ENCODE peak calls at places on chromosome 4, in six cellular contexts. J is fibroblast of mammary gland; B is CD8-positive, alpha-beta T cell; T is fibroblast of lung; F is GM20000; X is H9. G is an unnamed sample.
A peak's percentile ranks its signal among the peaks of the same experiment; 100 is the strongest.

GRCh38 chr4:111943796-111944203 is 201.5 kb upstream of the FAM241A start:
- DNase-seq in X (peak; percentile 72), F (peak; percentile 50), J (peak; percentile 59), B (no peak), T (peak; percentile 40), G (peak; percentile 69)

GRCh38 chr4:117334451-117335188 is 249.2 kb upstream of the TRAM1L1 start:
- DNase-seq in J (no peak), X (no peak), B (no peak), T (no peak), F (no peak), G (no peak)

GRCh38 chr4:29536745-29537144 is 1183.4 kb upstream of the PCDH7 start:
- DNase-seq in F (no peak), T (no peak), X (no peak), B (no peak), J (no peak), G (no peak)

GRCh38 chr4:83040269-83040668 is 5.3 kb downstream of the COPS4 start:
- DNase-seq in J (no peak), F (no peak), B (no peak), X (no peak), T (no peak), G (no peak)

GRCh38 chr4:139560396-139561084 is 4.5 kb upstream of the SETD7 start:
- DNase-seq in J (no peak), F (peak; percentile 41), X (peak; percentile 66), T (no peak), B (no peak), G (no peak)

GRCh38 chr4:13289391-13289790 is 194.7 kb downstream of the RAB28 start:
- DNase-seq in F (no peak), X (no peak), B (no peak), T (peak; percentile 36), J (peak; percentile 34), G (peak; percentile 59)

GRCh38 chr4:24793219-24794005 is 2.0 kb upstream of the SOD3 start:
- DNase-seq in T (no peak), B (no peak), X (no peak), J (peak; percentile 27), F (no peak), G (peak; percentile 55)

GRCh38 chr4:168208957-168209614 is 109.5 kb downstream of the DDX60 start:
- DNase-seq in T (no peak), B (no peak), X (no peak), J (no peak), F (no peak), G (no peak)

GRCh38 chr4:25448379-25449109 is 71.5 kb downstream of the ANAPC4 start:
- DNase-seq in B (no peak), T (no peak), J (no peak), X (peak; percentile 44), F (no peak), G (peak; percentile 74)

GRCh38 chr4:102574317-102574716 is 73.2 kb downstream of the NFKB1 start:
- DNase-seq in X (no peak), T (peak; percentile 47), F (no peak), J (peak; percentile 23), B (no peak), G (no peak)

GRCh38 chr4:15361529-15361928 is 66.3 kb upstream of the C1QTNF7 start:
- DNase-seq in X (no peak), J (no peak), T (no peak), F (no peak), B (no peak), G (no peak)

GRCh38 chr4:179607003-179607402 is 2164.8 kb upstream of the AGA start:
- DNase-seq in F (no peak), B (no peak), T (no peak), J (no peak), X (no peak), G (no peak)

GRCh38 chr4:185758807-185759206 is 53.2 kb downstream of the SORBS2 start:
- DNase-seq in B (no peak), F (no peak), T (no peak), J (no peak), X (no peak), G (no peak)

GRCh38 chr4:168480991-168481588 is 798 bp upstream of the DDX60L start:
- DNase-seq in B (peak; percentile 61), X (no peak), T (peak; percentile 72), J (peak; percentile 84), F (peak; percentile 25), G (peak; percentile 90)

GRCh38 chr4:161952382-161952781 is 211.4 kb downstream of the FSTL5 start:
- DNase-seq in B (no peak), X (no peak), J (no peak), F (no peak), T (no peak), G (no peak)

GRCh38 chr4:75490155-75490554 is 24.0 kb downstream of the RCHY1 start:
- DNase-seq in J (peak; percentile 56), F (no peak), B (no peak), X (no peak), T (peak; percentile 75), G (peak; percentile 46)
- TF ChIP-seq CTCF in J (peak; percentile 31), F (no peak), B (no peak), X (no peak), T (no peak), G (no peak)

GRCh38 chr4:115780268-115780667 is 666.8 kb upstream of the NDST4 start:
- DNase-seq in X (no peak), B (no peak), F (no peak), T (no peak), J (no peak), G (no peak)
- TF ChIP-seq CTCF in X (peak; percentile 33), B (no peak), F (no peak), T (no peak), J (no peak), G (no peak)

DNA sequence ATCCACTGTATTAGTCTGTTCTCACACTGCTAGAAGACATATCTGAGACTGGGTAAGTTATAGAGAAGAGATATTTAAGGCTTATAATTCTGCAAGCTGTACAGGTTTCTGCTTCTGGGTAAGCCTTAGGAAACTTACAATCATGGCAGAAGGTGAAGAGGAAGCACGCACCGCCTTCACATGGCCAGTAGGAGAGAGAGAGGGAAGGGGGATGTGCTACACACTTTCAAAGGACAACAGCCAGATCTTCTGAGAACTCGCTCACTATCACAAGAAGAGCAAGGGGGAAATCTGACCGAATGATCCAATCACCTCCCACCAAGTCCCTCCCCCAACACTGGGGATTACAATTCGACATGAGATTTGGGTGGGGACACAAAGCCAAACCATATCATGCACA is 13.0 kb downstream of the FRYL start:
- DNase-seq in X (no peak), B (no peak), J (no peak), F (no peak), T (no peak), G (no peak)
- TF ChIP-seq CTCF in X (peak; percentile 53), B (no peak), J (peak; percentile 19), F (no peak), T (no peak), G (no peak)

DNA sequence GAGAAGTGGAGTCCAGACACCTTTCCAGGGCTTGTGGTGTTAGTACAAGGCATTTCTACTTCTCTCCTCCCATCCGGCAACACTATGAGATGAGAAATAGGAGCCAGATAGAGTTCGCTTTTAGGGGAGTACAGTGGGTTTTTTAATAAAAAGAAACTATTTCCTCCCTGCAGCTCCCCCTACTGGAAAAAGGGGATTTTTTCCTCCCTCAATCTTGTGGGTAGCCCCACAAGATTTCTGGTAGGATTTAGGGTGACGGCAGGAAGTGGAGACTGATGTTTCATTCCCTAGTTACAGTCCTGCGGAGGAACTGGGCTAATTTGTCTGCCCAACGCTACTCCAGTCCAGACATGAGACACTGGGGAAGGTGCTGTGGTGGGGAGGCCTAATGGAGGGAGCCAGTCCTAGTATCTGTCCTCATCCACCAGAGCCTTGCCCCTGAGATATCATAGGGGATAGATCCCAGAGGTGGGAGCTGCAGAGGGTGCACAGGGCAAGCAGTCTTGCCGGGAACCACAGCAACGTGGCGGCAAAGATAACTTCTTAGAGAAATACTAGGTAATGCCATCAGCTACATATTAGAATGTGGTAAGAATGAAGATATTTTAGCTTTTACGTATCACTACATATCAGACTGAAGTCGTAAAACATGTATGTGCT is 45.6 kb upstream of the PRKG2 start:
- DNase-seq in T (no peak), F (no peak), J (peak; percentile 26), X (peak; percentile 36), B (no peak), G (no peak)
- TF ChIP-seq CTCF in T (peak; percentile 21), F (no peak), J (peak; percentile 57), X (peak; percentile 76), B (no peak), G (peak; percentile 49)

GRCh38 chr4:147984065-147984777 is 252.3 kb downstream of the ARHGAP10 start:
- DNase-seq in B (no peak), T (peak; percentile 58), J (peak; percentile 56), X (peak; percentile 83), F (peak; percentile 42), G (peak; percentile 29)

GRCh38 chr4:147984778-147985138 is 252.9 kb downstream of the ARHGAP10 start:
- DNase-seq in F (no peak), X (no peak), B (no peak), T (no peak), J (no peak), G (no peak)

GRCh38 chr4:147985376-147985775 is 253.5 kb downstream of the ARHGAP10 start:
- DNase-seq in T (no peak), J (no peak), B (no peak), X (no peak), F (no peak), G (no peak)

GRCh38 chr4:147991543-147992295 is 259.8 kb downstream of the ARHGAP10 start:
- DNase-seq in X (no peak), T (no peak), J (no peak), B (no peak), F (no peak), G (no peak)

DNA sequence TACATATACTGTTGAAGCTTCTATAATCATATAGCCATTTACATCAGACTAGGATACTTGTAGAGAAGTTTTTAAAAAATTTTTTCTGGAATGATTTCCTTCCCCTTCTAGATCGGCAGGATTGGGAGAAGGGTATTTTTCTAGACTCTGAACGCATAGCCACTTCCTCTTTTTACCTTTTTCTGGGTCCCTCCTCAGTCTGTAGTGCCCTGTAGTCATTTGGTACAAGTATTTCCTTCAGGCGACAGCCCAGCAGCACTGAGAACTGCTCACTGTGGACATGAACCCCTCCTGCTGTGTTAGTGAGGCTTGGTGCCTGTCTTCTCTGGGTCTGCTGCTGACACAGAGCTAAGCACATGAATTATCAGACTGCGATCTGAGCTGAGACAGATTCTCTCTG is 255.4 kb downstream of the ARHGAP10 start:
- DNase-seq in F (no peak), T (no peak), B (no peak), J (no peak), X (no peak), G (no peak)
- TF ChIP-seq CTCF in F (no peak), T (no peak), B (no peak), J (no peak), X (no peak), G (no peak)

GRCh38 chr4:6909113-6909969 is at the start of gene TBC1D14:
- DNase-seq in T (peak; percentile 85), B (peak; percentile 94), X (peak; percentile 89), J (peak; percentile 74), F (peak; percentile 99), G (peak; percentile 57)
- TF ChIP-seq CTCF in T (peak; percentile 7), B (no peak), X (peak; percentile 43), J (no peak), F (peak; percentile 1), G (peak; percentile 35)